ENCODE peak calls at places on chromosomes 7 and 10, in eight cellular contexts. I is right lobe of liver, Y is psoas muscle, R is heart left ventricle, F is activated gamma-delta T cell, W is renal cortical epithelial cell, J is left colon, S is GM12865. Z is an unnamed sample.

GRCh38 chr10:22635650-22636049 is 78.7 kb downstream of the PIP4K2A start:
- DNase-seq in I (no peak), Y (no peak), R (no peak), F (no peak), W (no peak), J (no peak), S (peak), Z (no peak)

GRCh38 chr7:93890464-93891068 is at the start of gene TFPI2:
- DNase-seq in I (peak), Y (no peak), R (peak), F (no peak), W (peak), J (no peak), S (peak), Z (peak)

GRCh38 chr7:44959433-44959951 is 19.3 kb downstream of the MYO1G start:
- DNase-seq in I (no peak), Y (no peak), R (no peak), F (peak), W (no peak), J (no peak), S (peak), Z (no peak)

GRCh38 chr7:96993980-96994379 is 11.4 kb upstream of the DLX6 start:
- DNase-seq in I (no peak), Y (no peak), R (no peak), F (no peak), W (no peak), J (no peak), S (no peak), Z (no peak)

GRCh38 chr7:155229548-155230168 is 68.0 kb upstream of the INSIG1 start:
- DNase-seq in I (no peak), Y (no peak), R (no peak), F (no peak), W (peak), J (no peak), S (no peak), Z (no peak)

GRCh38 chr7:44275829-44276570 is 49.4 kb downstream of the CAMK2B start:
- DNase-seq in I (peak), Y (peak), R (peak), F (no peak), W (no peak), J (no peak), S (no peak), Z (no peak)

GRCh38 chr10:92965314-92965713 is 95.3 kb upstream of the CYP26C1 start:
- DNase-seq in I (no peak), Y (no peak), R (no peak), F (no peak), W (peak), J (no peak), S (peak), Z (no peak)

GRCh38 chr10:113665806-113666354 is 2.0 kb upstream of the NRAP start:
- DNase-seq in I (no peak), Y (peak), R (no peak), F (no peak), W (peak), J (no peak), S (no peak), Z (no peak)

GRCh38 chr7:78734626-78735025 is 718.8 kb downstream of the MAGI2 start:
- DNase-seq in I (no peak), Y (no peak), R (no peak), F (no peak), W (peak), J (no peak), S (peak), Z (no peak)

GRCh38 chr7:69169356-69169755 is 428.9 kb upstream of the AUTS2 start:
- DNase-seq in I (no peak), Y (no peak), R (no peak), F (no peak), W (no peak), J (no peak), S (no peak), Z (no peak)

GRCh38 chr7:5997210-5997808 is 11.5 kb downstream of the PMS2 start:
- DNase-seq in I (peak), Y (no peak), R (no peak), F (no peak), W (peak), J (no peak), S (peak), Z (peak)

GRCh38 chr7:40604601-40605438 is 470.0 kb downstream of the SUGCT start:
- DNase-seq in I (peak), Y (peak), R (peak), F (no peak), W (peak), J (peak), S (peak), Z (peak)

GRCh38 chr10:26931223-26931622 is 70.5 kb upstream of the ABI1 start:
- DNase-seq in I (no peak), Y (no peak), R (no peak), F (no peak), W (no peak), J (peak), S (peak), Z (peak)

Z was measured in colonic mucosa.